ENCODE peak calls at places on chromosomes 12 and 14, in six cellular contexts. One of them, this sample, is unnamed.

GRCh38 chr12:121023799-121024198 is 7.5 kb upstream of the C12orf43 start:
- DNase-seq in K562: no peak
- DNase-seq in A549: no peak
- DNase-seq in endothelial cell of umbilical vein: no peak
- DNase-seq in GM12878: no peak
- DNase-seq in HepG2: peak; percentile 63
- DNase-seq in this sample: no peak

GRCh38 chr14:89954045-89955021 is at the start of gene EFCAB11:
- DNase-seq in K562: peak; percentile 91
- DNase-seq in A549: peak; percentile 83
- DNase-seq in endothelial cell of umbilical vein: peak; percentile 100
- DNase-seq in GM12878: peak; percentile 93
- DNase-seq in HepG2: peak; percentile 98
- DNase-seq in this sample: peak; percentile 99

GRCh38 chr14:96145116-96145864 is 59.3 kb upstream of the BDKRB2 start:
- DNase-seq in K562: no peak
- DNase-seq in A549: no peak
- DNase-seq in endothelial cell of umbilical vein: peak; percentile 53
- DNase-seq in GM12878: no peak
- DNase-seq in HepG2: no peak
- DNase-seq in this sample: no peak

GRCh38 chr14:80781968-80782367 is 159.6 kb downstream of the CEP128 start:
- DNase-seq in K562: no peak
- DNase-seq in A549: no peak
- DNase-seq in endothelial cell of umbilical vein: no peak
- DNase-seq in GM12878: no peak
- DNase-seq in HepG2: no peak
- DNase-seq in this sample: no peak

GRCh38 chr14:101167428-101167827 is 263.9 kb upstream of the RTL1 start:
- DNase-seq in K562: no peak
- DNase-seq in A549: no peak
- DNase-seq in endothelial cell of umbilical vein: no peak
- DNase-seq in GM12878: no peak
- DNase-seq in HepG2: no peak
- DNase-seq in this sample: peak; percentile 10

GRCh38 chr14:94021416-94022157 is 4.6 kb upstream of the OTUB2 start:
- DNase-seq in K562: no peak
- DNase-seq in A549: no peak
- DNase-seq in endothelial cell of umbilical vein: no peak
- DNase-seq in GM12878: no peak
- DNase-seq in HepG2: peak; percentile 42
- DNase-seq in this sample: peak; percentile 47

GRCh38 chr12:56957229-56958052 is at the start of gene RDH16:
- DNase-seq in K562: no peak
- DNase-seq in A549: no peak
- DNase-seq in endothelial cell of umbilical vein: no peak
- DNase-seq in GM12878: no peak
- DNase-seq in HepG2: no peak
- DNase-seq in this sample: no peak

GRCh38 chr12:5945071-5946008 is at the start of gene ANO2:
- DNase-seq in K562: no peak
- DNase-seq in A549: no peak
- DNase-seq in endothelial cell of umbilical vein: no peak
- DNase-seq in GM12878: no peak
- DNase-seq in HepG2: no peak
- DNase-seq in this sample: no peak

GRCh38 chr12:105289114-105289904 is 41.2 kb upstream of the C12orf75 start:
- DNase-seq in K562: no peak
- DNase-seq in A549: no peak
- DNase-seq in endothelial cell of umbilical vein: peak; percentile 52
- DNase-seq in GM12878: no peak
- DNase-seq in HepG2: peak; percentile 21
- DNase-seq in this sample: peak; percentile 26

GRCh38 chr12:86261606-86262005 is 5.4 kb upstream of the MGAT4C start:
- DNase-seq in K562: no peak
- DNase-seq in A549: no peak
- DNase-seq in endothelial cell of umbilical vein: no peak
- DNase-seq in GM12878: no peak
- DNase-seq in HepG2: no peak
- DNase-seq in this sample: no peak

GRCh38 chr14:34461334-34462131 is 507 bp downstream of the SPTSSA start:
- DNase-seq in K562: peak; percentile 35
- DNase-seq in A549: peak; percentile 41
- DNase-seq in endothelial cell of umbilical vein: peak; percentile 58
- DNase-seq in GM12878: no peak
- DNase-seq in HepG2: peak; percentile 89
- DNase-seq in this sample: peak; percentile 75

GRCh38 chr12:114625294-114625851 is 58.6 kb downstream of the TBX3 start:
- DNase-seq in K562: peak; percentile 48
- DNase-seq in A549: peak; percentile 65
- DNase-seq in endothelial cell of umbilical vein: peak; percentile 29
- DNase-seq in GM12878: no peak
- DNase-seq in HepG2: peak; percentile 74
- DNase-seq in this sample: peak; percentile 66

GRCh38 chr14:91284791-91285548 is 40.5 kb upstream of the GPR68 start:
- DNase-seq in K562: no peak
- DNase-seq in A549: no peak
- DNase-seq in endothelial cell of umbilical vein: no peak
- DNase-seq in GM12878: no peak
- DNase-seq in HepG2: no peak
- DNase-seq in this sample: no peak

GRCh38 chr12:93954160-93955112 is 193.9 kb upstream of the PLXNC1 start:
- DNase-seq in K562: no peak
- DNase-seq in A549: no peak
- DNase-seq in endothelial cell of umbilical vein: no peak
- DNase-seq in GM12878: no peak
- DNase-seq in HepG2: no peak
- DNase-seq in this sample: no peak

GRCh38 chr12:15787801-15788200 is 1.4 kb downstream of the EPS8 start:
- DNase-seq in K562: no peak
- DNase-seq in A549: no peak
- DNase-seq in endothelial cell of umbilical vein: no peak
- DNase-seq in GM12878: no peak
- DNase-seq in HepG2: no peak
- DNase-seq in this sample: no peak

GRCh38 chr14:37864861-37865718 is 269.7 kb downstream of the TTC6 start:
- DNase-seq in K562: no peak
- DNase-seq in A549: no peak
- DNase-seq in endothelial cell of umbilical vein: no peak
- DNase-seq in GM12878: no peak
- DNase-seq in HepG2: peak; percentile 100
- DNase-seq in this sample: no peak

GRCh38 chr14:63245893-63246292 is 41.6 kb downstream of the RHOJ start:
- DNase-seq in K562: no peak
- DNase-seq in A549: no peak
- DNase-seq in endothelial cell of umbilical vein: peak; percentile 94
- DNase-seq in GM12878: no peak
- DNase-seq in HepG2: no peak
- DNase-seq in this sample: no peak

GRCh38 chr12:15146585-15146984 is 74.6 kb downstream of the RERG start:
- DNase-seq in K562: no peak
- DNase-seq in A549: no peak
- DNase-seq in endothelial cell of umbilical vein: no peak
- DNase-seq in GM12878: no peak
- DNase-seq in HepG2: no peak
- DNase-seq in this sample: no peak

GRCh38 chr14:105487986-105488777 is 1.5 kb downstream of the CRIP1 start:
- DNase-seq in K562: no peak
- DNase-seq in A549: no peak
- DNase-seq in endothelial cell of umbilical vein: no peak
- DNase-seq in GM12878: no peak
- DNase-seq in HepG2: no peak
- DNase-seq in this sample: no peak

GRCh38 chr12:128250091-128250490 is 16.9 kb upstream of the TMEM132C start:
- DNase-seq in K562: no peak
- DNase-seq in A549: no peak
- DNase-seq in endothelial cell of umbilical vein: no peak
- DNase-seq in GM12878: no peak
- DNase-seq in HepG2: no peak
- DNase-seq in this sample: no peak

GRCh38 chr14:32593290-32593942 is 264.3 kb downstream of the AKAP6 start:
- DNase-seq in K562: no peak
- DNase-seq in A549: no peak
- DNase-seq in endothelial cell of umbilical vein: no peak
- DNase-seq in GM12878: no peak
- DNase-seq in HepG2: no peak
- DNase-seq in this sample: no peak

GRCh38 chr12:107903377-107904061 is 129.0 kb downstream of the ASCL4 start:
- DNase-seq in K562: peak; percentile 94
- DNase-seq in A549: peak; percentile 47
- DNase-seq in endothelial cell of umbilical vein: no peak
- DNase-seq in GM12878: peak; percentile 40
- DNase-seq in HepG2: no peak
- DNase-seq in this sample: peak; percentile 85

GRCh38 chr14:103279129-103280025 is 54.7 kb upstream of the EIF5 start:
- DNase-seq in K562: no peak
- DNase-seq in A549: no peak
- DNase-seq in endothelial cell of umbilical vein: no peak
- DNase-seq in GM12878: no peak
- DNase-seq in HepG2: no peak
- DNase-seq in this sample: no peak

GRCh38 chr12:52019123-52019770 is 12.5 kb downstream of the TAMALIN start:
- DNase-seq in K562: no peak
- DNase-seq in A549: no peak
- DNase-seq in endothelial cell of umbilical vein: no peak
- DNase-seq in GM12878: no peak
- DNase-seq in HepG2: no peak
- DNase-seq in this sample: no peak

DNA sequence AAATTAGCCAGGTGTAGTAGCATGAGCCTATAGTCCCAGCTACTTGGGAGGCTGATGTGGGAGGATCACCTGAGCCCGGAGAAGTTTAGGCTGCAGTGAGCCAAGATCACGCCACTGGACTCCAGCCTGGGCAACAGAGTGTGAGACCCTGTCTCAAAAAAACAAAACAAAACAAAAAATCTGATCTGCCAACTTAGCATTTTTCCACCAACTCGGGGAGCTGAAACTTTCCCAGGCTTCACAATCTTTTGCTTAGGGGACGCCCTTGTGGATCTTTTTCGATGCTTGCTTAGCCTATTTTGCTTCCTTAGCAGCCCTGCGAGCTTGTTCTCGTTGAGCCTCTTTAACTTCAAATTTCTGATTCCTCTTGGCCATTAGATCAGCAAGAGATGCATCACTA is 13.8 kb downstream of the CCDC177 start:
- DNase-seq in K562: no peak
- DNase-seq in A549: no peak
- DNase-seq in endothelial cell of umbilical vein: no peak
- DNase-seq in GM12878: no peak
- DNase-seq in HepG2: no peak
- DNase-seq in this sample: no peak
- TF ChIP-seq MYC in K562: no peak
- TF ChIP-seq MYC in A549: no peak
- TF ChIP-seq MYC in endothelial cell of umbilical vein: no peak
- TF ChIP-seq MYC in GM12878: no peak
- TF ChIP-seq MYC in HepG2: no peak
- TF ChIP-seq MYC in this sample: no peak

DNA sequence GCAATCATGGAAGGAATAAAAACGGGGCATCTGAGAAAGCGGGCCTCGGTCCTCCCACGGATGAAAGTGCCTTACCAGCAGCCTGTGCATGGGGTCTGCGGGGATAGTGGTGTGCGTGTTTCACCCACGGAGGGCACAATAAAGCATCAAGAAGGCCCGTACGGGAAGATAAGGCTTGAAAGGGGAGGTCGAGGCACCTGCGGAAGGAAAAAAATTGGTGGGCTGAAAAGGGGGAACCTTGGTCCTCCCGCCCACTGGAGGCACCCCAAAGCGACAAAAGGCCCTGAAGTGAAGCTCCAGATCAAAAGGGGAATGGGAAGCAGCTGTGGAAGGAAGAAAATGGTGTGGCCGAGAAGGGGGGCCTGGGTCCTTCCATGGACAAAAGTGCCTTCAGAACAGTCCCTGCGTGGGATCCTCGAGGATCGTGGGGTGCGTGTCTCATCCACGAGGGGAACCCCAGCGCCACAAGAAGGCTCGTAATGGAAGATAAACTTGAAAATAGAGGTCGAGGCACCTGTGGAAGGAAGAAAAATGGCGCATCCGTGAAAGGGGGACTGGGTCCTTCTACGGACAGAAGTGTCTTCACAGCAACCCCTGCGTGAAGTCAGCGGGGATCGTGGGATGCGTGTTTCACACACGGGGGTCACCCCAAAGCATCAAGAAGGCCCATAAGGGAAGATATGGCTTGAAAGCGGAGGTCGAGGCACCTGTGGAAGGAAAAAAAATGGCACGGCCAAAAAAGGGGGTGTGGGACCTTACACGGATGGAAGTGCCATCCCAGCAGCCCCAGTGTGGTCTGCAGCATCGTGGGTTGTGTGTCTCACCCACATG is 276.9 kb downstream of the ALG10 start:
- DNase-seq in K562: no peak
- DNase-seq in A549: no peak
- DNase-seq in endothelial cell of umbilical vein: no peak
- DNase-seq in GM12878: no peak
- DNase-seq in HepG2: no peak
- DNase-seq in this sample: no peak
- TF ChIP-seq MYC in K562: no peak
- TF ChIP-seq MYC in A549: no peak
- TF ChIP-seq MYC in endothelial cell of umbilical vein: no peak
- TF ChIP-seq MYC in GM12878: no peak
- TF ChIP-seq MYC in HepG2: no peak
- TF ChIP-seq MYC in this sample: no peak

GRCh38 chr12:7100239-7100638 is 8.0 kb upstream of the C1R start:
- DNase-seq in K562: no peak
- DNase-seq in A549: no peak
- DNase-seq in endothelial cell of umbilical vein: no peak
- DNase-seq in GM12878: no peak
- DNase-seq in HepG2: no peak
- DNase-seq in this sample: no peak
- TF ChIP-seq MYC in K562: no peak
- TF ChIP-seq MYC in A549: no peak
- TF ChIP-seq MYC in endothelial cell of umbilical vein: no peak
- TF ChIP-seq MYC in GM12878: no peak
- TF ChIP-seq MYC in HepG2: no peak
- TF ChIP-seq MYC in this sample: no peak

GRCh38 chr12:20438307-20438779 is 70.0 kb downstream of the PDE3A start:
- DNase-seq in K562: no peak
- DNase-seq in A549: no peak
- DNase-seq in endothelial cell of umbilical vein: peak; percentile 83
- DNase-seq in GM12878: no peak
- DNase-seq in HepG2: no peak
- DNase-seq in this sample: no peak
- TF ChIP-seq MYC in K562: no peak
- TF ChIP-seq MYC in A549: no peak
- TF ChIP-seq MYC in endothelial cell of umbilical vein: no peak
- TF ChIP-seq MYC in GM12878: no peak
- TF ChIP-seq MYC in HepG2: no peak
- TF ChIP-seq MYC in this sample: no peak

DNA sequence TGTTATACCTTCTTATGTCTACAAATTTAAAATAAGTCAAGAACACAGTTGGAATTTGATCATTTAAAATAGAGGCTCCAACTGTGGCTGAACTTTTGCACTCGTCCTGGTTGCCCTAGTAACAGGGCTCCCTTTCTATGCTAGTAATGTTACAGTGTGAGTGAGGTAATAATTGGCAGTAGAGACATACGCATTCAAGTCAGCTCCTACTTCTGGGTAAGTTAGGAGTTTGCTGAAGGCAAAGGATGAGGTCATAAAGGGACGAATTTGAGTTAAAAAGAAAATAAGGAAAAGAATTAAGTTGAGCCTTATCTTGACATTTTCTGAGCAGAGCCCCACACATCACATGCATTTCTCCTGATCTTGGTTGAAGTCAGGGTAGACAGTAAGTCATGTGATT is 129.1 kb downstream of the TMEM117 start:
- DNase-seq in K562: no peak
- DNase-seq in A549: no peak
- DNase-seq in endothelial cell of umbilical vein: no peak
- DNase-seq in GM12878: no peak
- DNase-seq in HepG2: peak; percentile 41
- DNase-seq in this sample: no peak
- TF ChIP-seq MYC in K562: no peak
- TF ChIP-seq MYC in A549: no peak
- TF ChIP-seq MYC in endothelial cell of umbilical vein: no peak
- TF ChIP-seq MYC in GM12878: no peak
- TF ChIP-seq MYC in HepG2: no peak
- TF ChIP-seq MYC in this sample: no peak

This sample was measured in NB4.